ENCODE peak calls at places on chromosomes 6 and 20, in ten cellular contexts. R, G, T, X, O, C, I, M, S and D are unnamed samples.

GRCh38 chr6:149242883-149243282 is 74.6 kb upstream of the TAB2 start:
- DNase-seq in R (no peak), G (no peak), T (no peak), X (peak), O (no peak), C (no peak), I (no peak), M (no peak), S (peak), D (no peak)

GRCh38 chr6:26199057-26199772 is 112.0 kb downstream of the HFE start:
- DNase-seq in R (peak), G (peak), T (no peak), X (peak), O (peak), C (peak), I (peak), M (peak), S (peak), D (peak)

GRCh38 chr6:44201638-44202303 is 15.0 kb upstream of the MYMX start:
- DNase-seq in R (peak), G (no peak), T (no peak), X (no peak), O (no peak), C (no peak), I (no peak), M (no peak), S (no peak), D (no peak)

GRCh38 chr6:37486440-37486839 is 13.3 kb downstream of the CCDC167 start:
- DNase-seq in R (no peak), G (no peak), T (no peak), X (no peak), O (no peak), C (no peak), I (no peak), M (peak), S (no peak), D (no peak)

GRCh38 chr6:139474145-139475108 is 100.0 kb upstream of the CITED2 start:
- DNase-seq in R (no peak), G (no peak), T (no peak), X (peak), O (no peak), C (no peak), I (peak), M (no peak), S (peak), D (no peak)

GRCh38 chr6:112694986-112695385 is 347.9 kb downstream of the RFPL4B start:
- DNase-seq in R (no peak), G (no peak), T (no peak), X (no peak), O (no peak), C (no peak), I (no peak), M (no peak), S (no peak), D (no peak)

GRCh38 chr6:8589941-8590676 is 154.8 kb upstream of the SLC35B3 start:
- DNase-seq in R (no peak), G (no peak), T (no peak), X (no peak), O (no peak), C (no peak), I (no peak), M (no peak), S (no peak), D (no peak)

GRCh38 chr6:79031821-79032590 is 46.0 kb downstream of the PHIP start:
- DNase-seq in R (no peak), G (no peak), T (no peak), X (peak), O (no peak), C (no peak), I (no peak), M (no peak), S (peak), D (no peak)

GRCh38 chr20:62320581-62321354 is 18.0 kb downstream of the ADRM1 start:
- DNase-seq in R (no peak), G (no peak), T (no peak), X (no peak), O (no peak), C (no peak), I (no peak), M (peak), S (no peak), D (no peak)

GRCh38 chr6:160278786-160279310 is 20.2 kb upstream of the SLC22A2 start:
- DNase-seq in R (no peak), G (no peak), T (no peak), X (peak), O (no peak), C (no peak), I (no peak), M (no peak), S (no peak), D (no peak)

GRCh38 chr6:111803804-111804203 is 69.4 kb downstream of the FYN start:
- DNase-seq in R (no peak), G (no peak), T (no peak), X (no peak), O (no peak), C (no peak), I (no peak), M (no peak), S (peak), D (no peak)

GRCh38 chr6:88374556-88374955 is 208.4 kb upstream of the CNR1 start:
- DNase-seq in R (no peak), G (no peak), T (no peak), X (no peak), O (no peak), C (no peak), I (no peak), M (peak), S (no peak), D (no peak)

GRCh38 chr6:158417760-158418098 is 105.5 kb downstream of the TULP4 start:
- DNase-seq in R (no peak), G (no peak), T (no peak), X (peak), O (no peak), C (no peak), I (no peak), M (no peak), S (peak), D (no peak)

GRCh38 chr20:38751360-38751976 is 3.2 kb downstream of the ACTR5 start:
- DNase-seq in R (no peak), G (no peak), T (no peak), X (peak), O (no peak), C (no peak), I (peak), M (no peak), S (peak), D (no peak)

GRCh38 chr6:89251976-89252375 is 34.8 kb upstream of the GABRR1 start:
- DNase-seq in R (no peak), G (no peak), T (no peak), X (no peak), O (no peak), C (no peak), I (no peak), M (no peak), S (no peak), D (no peak)

GRCh38 chr6:112251170-112251945 is 3.0 kb downstream of the LAMA4 start:
- DNase-seq in R (no peak), G (peak), T (no peak), X (peak), O (no peak), C (peak), I (no peak), M (no peak), S (peak), D (no peak)

GRCh38 chr20:49456646-49457045 is 25.8 kb downstream of the KCNB1 start:
- DNase-seq in R (no peak), G (no peak), T (no peak), X (no peak), O (no peak), C (no peak), I (no peak), M (no peak), S (no peak), D (no peak)

GRCh38 chr6:137811121-137811911 is 55.7 kb upstream of the TNFAIP3 start:
- DNase-seq in R (peak), G (peak), T (peak), X (peak), O (peak), C (peak), I (peak), M (no peak), S (peak), D (no peak)

GRCh38 chr6:155985660-155986138 is 530.1 kb upstream of the NOX3 start:
- DNase-seq in R (no peak), G (no peak), T (no peak), X (no peak), O (no peak), C (no peak), I (no peak), M (no peak), S (no peak), D (no peak)

GRCh38 chr20:51966296-51966971 is 164.1 kb upstream of the SALL4 start:
- DNase-seq in R (no peak), G (no peak), T (no peak), X (peak), O (no peak), C (no peak), I (peak), M (no peak), S (peak), D (peak)

GRCh38 chr6:82144852-82145332 is 102.7 kb downstream of the IBTK start:
- DNase-seq in R (no peak), G (peak), T (no peak), X (peak), O (no peak), C (peak), I (peak), M (no peak), S (peak), D (no peak)

GRCh38 chr20:38337561-38338140 is 8.6 kb upstream of the LBP start:
- DNase-seq in R (no peak), G (peak), T (no peak), X (peak), O (no peak), C (no peak), I (peak), M (no peak), S (no peak), D (peak)

GRCh38 chr20:3209023-3209945 is at the start of gene ITPA:
- DNase-seq in R (peak), G (peak), T (peak), X (peak), O (no peak), C (peak), I (peak), M (no peak), S (peak), D (peak)

GRCh38 chr6:41937881-41938574 is 3.6 kb downstream of the CCND3 start:
- DNase-seq in R (no peak), G (peak), T (peak), X (peak), O (peak), C (no peak), I (peak), M (no peak), S (no peak), D (no peak)

GRCh38 chr6:3438190-3439167 is 18.4 kb downstream of the SLC22A23 start:
- DNase-seq in R (no peak), G (no peak), T (no peak), X (peak), O (no peak), C (no peak), I (peak), M (peak), S (peak), D (no peak)

GRCh38 chr6:33064723-33065122 is 8.7 kb downstream of the HLA-DPA1 start:
- DNase-seq in R (no peak), G (no peak), T (no peak), X (no peak), O (no peak), C (no peak), I (no peak), M (no peak), S (no peak), D (no peak)

GRCh38 chr6:31815025-31815838 is at the start of the genes HSPA1A and HSPA1L:
- DNase-seq in R (peak), G (peak), T (peak), X (peak), O (peak), C (peak), I (peak), M (peak), S (peak), D (peak)
- H3K4me3 ChIP-seq in R (peak), G (peak), T (peak), X (peak), O (peak), C (peak), I (peak), M (peak), S (peak), D (peak)

GRCh38 chr20:11687546-11688292 is 230.0 kb upstream of the BTBD3 start:
- DNase-seq in R (no peak), G (no peak), T (no peak), X (no peak), O (no peak), C (no peak), I (peak), M (no peak), S (no peak), D (no peak)
- H3K27ac ChIP-seq in R (no peak), G (no peak), T (no peak), X (no peak), O (no peak), C (no peak), I (no peak), M (peak), S (no peak), D (no peak)

DNA sequence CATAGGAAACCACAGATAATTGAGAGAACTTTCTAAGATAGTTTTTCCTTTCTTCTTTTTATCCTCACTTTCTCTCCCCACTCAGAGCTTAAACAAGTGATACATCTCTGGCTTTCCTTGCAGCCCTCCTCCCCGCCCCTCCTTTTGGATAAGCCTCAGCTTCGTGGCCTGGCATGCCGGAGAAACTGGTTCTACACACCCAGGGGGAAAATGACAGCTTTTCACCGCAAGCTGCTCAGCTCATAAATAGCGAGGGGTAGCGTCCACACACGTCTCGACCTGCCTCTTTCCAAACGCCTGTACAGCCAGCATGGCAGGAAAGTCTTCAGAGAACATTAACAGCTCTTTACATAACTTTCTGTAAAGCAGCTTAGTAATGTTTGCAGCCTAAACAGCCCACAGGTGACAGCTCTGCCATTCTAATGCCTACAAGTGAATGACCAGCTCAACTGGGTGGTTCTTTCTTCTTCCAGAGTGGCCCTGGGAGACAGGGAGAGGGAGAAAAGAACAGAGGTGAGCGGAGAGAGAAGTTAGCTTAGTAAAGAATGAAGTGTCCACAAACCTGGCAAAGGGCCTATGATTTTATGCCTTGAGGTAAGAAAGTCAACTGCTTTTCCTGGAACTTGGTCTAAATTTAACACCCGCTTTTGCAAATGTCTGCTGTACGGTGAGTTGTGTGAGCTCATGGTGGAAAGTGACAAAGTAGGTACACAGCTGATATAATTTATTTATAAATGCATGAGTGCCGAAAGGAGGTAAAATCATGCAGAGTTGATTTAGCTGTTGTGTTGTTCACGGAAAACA is 251.5 kb downstream of the TFAP2A start:
- DNase-seq in R (no peak), G (no peak), T (no peak), X (no peak), O (no peak), C (no peak), I (no peak), M (no peak), S (no peak), D (no peak)
- H3K4me3 ChIP-seq in R (no peak), G (no peak), T (no peak), X (no peak), O (no peak), C (no peak), I (no peak), M (no peak), S (no peak), D (no peak)

GRCh38 chr6:22530506-22530905 is 38.9 kb upstream of the HDGFL1 start:
- DNase-seq in R (no peak), G (no peak), T (no peak), X (no peak), O (no peak), C (no peak), I (no peak), M (no peak), S (no peak), D (no peak)
- H3K27ac ChIP-seq in R (no peak), G (no peak), T (no peak), X (no peak), O (no peak), C (no peak), I (no peak), M (no peak), S (no peak), D (no peak)

DNA sequence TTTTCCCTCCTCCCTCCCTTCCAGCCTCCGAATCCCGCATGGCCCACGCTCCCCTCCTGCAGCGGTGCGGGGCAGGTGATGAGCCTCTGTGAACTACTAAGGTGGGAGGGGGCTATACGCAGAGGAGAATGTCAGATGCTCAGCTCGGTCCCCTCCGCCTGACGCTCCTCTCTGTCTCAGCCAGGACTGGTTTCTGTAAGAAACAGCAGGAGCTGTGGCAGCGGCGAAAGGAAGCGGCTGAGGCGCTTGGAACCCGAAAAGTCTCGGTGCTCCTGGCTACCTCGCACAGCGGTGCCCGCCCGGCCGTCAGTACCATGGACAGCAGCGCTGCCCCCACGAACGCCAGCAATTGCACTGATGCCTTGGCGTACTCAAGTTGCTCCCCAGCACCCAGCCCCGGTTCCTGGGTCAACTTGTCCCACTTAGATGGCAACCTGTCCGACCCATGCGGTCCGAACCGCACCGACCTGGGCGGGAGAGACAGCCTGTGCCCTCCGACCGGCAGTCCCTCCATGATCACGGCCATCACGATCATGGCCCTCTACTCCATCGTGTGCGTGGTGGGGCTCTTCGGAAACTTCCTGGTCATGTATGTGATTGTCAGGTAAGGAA is at the start of gene OPRM1:
- DNase-seq in R (peak), G (peak), T (no peak), X (peak), O (peak), C (peak), I (no peak), M (peak), S (no peak), D (peak)
- H3K4me3 ChIP-seq in R (no peak), G (no peak), T (no peak), X (no peak), O (no peak), C (no peak), I (no peak), M (no peak), S (no peak), D (no peak)

GRCh38 chr20:301886-302848 is 4.8 kb downstream of the ZCCHC3 start:
- DNase-seq in R (no peak), G (no peak), T (no peak), X (no peak), O (no peak), C (no peak), I (no peak), M (no peak), S (no peak), D (no peak)
- H3K27ac ChIP-seq in R (no peak), G (no peak), T (no peak), X (peak), O (no peak), C (no peak), I (no peak), M (no peak), S (no peak), D (peak)

GRCh38 chr6:29641430-29642213 is 8.6 kb upstream of the GABBR1 start:
- DNase-seq in R (no peak), G (no peak), T (no peak), X (no peak), O (no peak), C (no peak), I (no peak), M (no peak), S (no peak), D (no peak)
- H3K4me3 ChIP-seq in R (no peak), G (no peak), T (peak), X (no peak), O (no peak), C (no peak), I (no peak), M (no peak), S (no peak), D (no peak)

GRCh38 chr6:150891886-150892485 is 26.5 kb downstream of the MTHFD1L start:
- DNase-seq in R (no peak), G (peak), T (peak), X (peak), O (no peak), C (peak), I (peak), M (no peak), S (peak), D (no peak)
- H3K27ac ChIP-seq in R (no peak), G (no peak), T (no peak), X (no peak), O (no peak), C (no peak), I (no peak), M (no peak), S (peak), D (no peak)

GRCh38 chr6:52881662-52881995 is 27.9 kb downstream of the GSTA3 start:
- DNase-seq in R (no peak), G (no peak), T (no peak), X (no peak), O (no peak), C (no peak), I (no peak), M (no peak), S (no peak), D (no peak)
- H3K4me3 ChIP-seq in R (peak), G (peak), T (peak), X (no peak), O (peak), C (no peak), I (no peak), M (peak), S (no peak), D (no peak)

GRCh38 chr6:125155344-125155743 is 1.8 kb downstream of the TPD52L1 start:
- DNase-seq in R (no peak), G (no peak), T (no peak), X (no peak), O (no peak), C (no peak), I (no peak), M (no peak), S (no peak), D (no peak)
- H3K27ac ChIP-seq in R (no peak), G (no peak), T (no peak), X (no peak), O (no peak), C (no peak), I (no peak), M (peak), S (no peak), D (no peak)